ENCODE peak calls at places on chromosomes 2 and 18, in six cellular contexts. B is GM23248, R is OCI-LY7, U is HCT116, S is Karpas-422, N is MM.1S. Q is an unnamed sample. For H3K9me2, the result is how much of the 10 kb centered on the place peaks cover.

GRCh38 chr2:240913810-240914644 is 7.9 kb downstream of the CROCC2 start:
- DNase-seq in R (peak), B (peak), U (no peak), N (no peak), S (peak), Q (peak)

GRCh38 chr2:202185816-202186221 is 52.6 kb downstream of the SUMO1 start:
- DNase-seq in U (no peak), S (no peak), B (peak), N (no peak), R (no peak), Q (no peak)

GRCh38 chr18:9095297-9096012 is 7.0 kb upstream of the NDUFV2 start:
- DNase-seq in B (no peak), N (peak), S (no peak), U (no peak), R (peak), Q (no peak)

GRCh38 chr2:40033781-40034180 is 254.7 kb upstream of the THUMPD2 start:
- DNase-seq in S (no peak), R (no peak), N (no peak), U (no peak), B (peak), Q (no peak)

GRCh38 chr18:11999431-11999830 is 18.1 kb downstream of the IMPA2 start:
- DNase-seq in N (no peak), B (no peak), R (no peak), S (no peak), U (no peak), Q (no peak)

GRCh38 chr18:79760881-79761280 is 36.9 kb upstream of the KCNG2 start:
- DNase-seq in S (no peak), B (no peak), R (no peak), N (no peak), U (no peak), Q (no peak)

GRCh38 chr2:108270768-108271506 is 17.8 kb upstream of the SULT1C2 start:
- DNase-seq in R (no peak), B (no peak), U (no peak), S (no peak), N (no peak), Q (no peak)

GRCh38 chr2:29559608-29560007 is 361.8 kb downstream of the ALK start:
- DNase-seq in U (no peak), S (no peak), R (no peak), B (no peak), N (no peak), Q (no peak)

GRCh38 chr2:220499281-220499680 is 871.9 kb downstream of the SLC4A3 start:
- DNase-seq in B (peak), N (no peak), R (no peak), U (no peak), S (no peak), Q (no peak)

GRCh38 chr18:21489119-21489750 is 111.3 kb downstream of the ESCO1 start:
- DNase-seq in R (peak), N (peak), S (peak), U (peak), B (peak), Q (peak)

GRCh38 chr2:133712369-133712768 is 144.1 kb upstream of the NCKAP5 start:
- DNase-seq in B (no peak), S (no peak), U (no peak), R (no peak), N (no peak), Q (no peak)
- H3K4me2 ChIP-seq in B (no peak), S (no peak), U (no peak), R (no peak), N (no peak), Q (no peak)

DNA sequence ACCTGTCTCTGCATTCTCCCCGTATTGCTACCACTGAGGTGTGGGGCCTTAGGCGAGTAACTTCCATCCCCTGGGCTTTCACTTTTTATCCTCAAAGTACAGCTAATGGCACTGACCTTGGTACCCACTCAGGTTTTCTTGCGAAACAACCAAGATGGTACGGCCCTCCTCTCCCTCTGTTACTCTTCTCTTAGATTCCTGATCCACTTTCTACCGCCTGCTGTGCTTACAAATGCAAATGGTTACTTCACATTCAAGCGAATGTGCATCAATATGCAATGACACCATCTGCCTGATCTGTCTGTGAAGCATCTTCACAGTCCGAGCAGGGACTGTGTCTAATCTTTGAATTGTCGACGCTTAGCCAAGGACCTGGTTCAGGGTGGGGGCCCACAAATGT is 112.2 kb downstream of the TRIB2 start:
- DNase-seq in R (no peak), N (no peak), S (no peak), B (no peak), U (no peak), Q (peak)
- H3K9me2 ChIP-seq in R (under half), N (under half), S (under half), B (under half), U (under half), Q (under half)

GRCh38 chr2:68027959-68028358 is 34.8 kb downstream of the C1D start:
- DNase-seq in S (no peak), N (no peak), B (peak), R (no peak), U (no peak), Q (no peak)
- H3K4me2 ChIP-seq in S (no peak), N (no peak), B (peak), R (no peak), U (no peak), Q (no peak)

GRCh38 chr2:113064898-113065297 is 2.9 kb upstream of the IL1F10 start:
- DNase-seq in B (no peak), R (no peak), N (no peak), U (no peak), S (no peak), Q (no peak)
- H3K9me2 ChIP-seq in B (under half), R (under half), N (under half), U (under half), S (under half), Q (under half)

GRCh38 chr2:156728328-156728727 is 292.1 kb downstream of the GPD2 start:
- DNase-seq in N (no peak), S (no peak), U (no peak), B (no peak), R (no peak), Q (no peak)
- H3K4me2 ChIP-seq in N (no peak), S (no peak), U (no peak), B (no peak), R (no peak), Q (no peak)